ENCODE peak calls at places on chromosomes 3 and 15, in four cellular contexts. N, M, X and W are unnamed samples.
A peak's percentile ranks its signal among the peaks of the same experiment; 100 is the strongest.

GRCh38 chr15:66931768-66932633 is 133.4 kb upstream of the SMAD3 start:
- DNase-seq in N (no peak), M (no peak), X (no peak), W (no peak)

GRCh38 chr3:133469140-133469731 is 69.4 kb downstream of the BFSP2 start:
- DNase-seq in N (no peak), M (no peak), X (no peak), W (no peak)

GRCh38 chr3:152396867-152397266 is 128.1 kb downstream of the MBNL1 start:
- DNase-seq in M (no peak), N (no peak), X (no peak), W (no peak)

GRCh38 chr3:194705761-194706160 is 20.1 kb downstream of the FAM43A start:
- DNase-seq in M (no peak), X (no peak), N (no peak), W (no peak)

GRCh38 chr3:115402651-115403050 is 220.7 kb upstream of the GAP43 start:
- DNase-seq in X (no peak), N (no peak), M (no peak), W (no peak)

GRCh38 chr3:63046580-63046979 is 171.4 kb upstream of the CADPS start:
- DNase-seq in X (no peak), N (no peak), M (no peak), W (no peak)

GRCh38 chr3:187889601-187890404 is 144.5 kb upstream of the BCL6 start:
- DNase-seq in N (no peak), M (no peak), X (no peak), W (no peak)

GRCh38 chr15:74332011-74332410 is 35.4 kb downstream of the CYP11A1 start:
- DNase-seq in X (no peak), N (no peak), M (no peak), W (no peak)

GRCh38 chr15:48103647-48104046 is 17.1 kb upstream of the SLC24A5 start:
- DNase-seq in M (no peak), X (no peak), N (no peak), W (no peak)

GRCh38 chr3:117752984-117753717 is 1043.6 kb downstream of the TUSC7 start:
- DNase-seq in N (no peak), M (no peak), X (peak; percentile 43), W (no peak)

GRCh38 chr3:53525765-53526761 is 31.7 kb downstream of the CACNA1D start:
- DNase-seq in M (no peak), N (no peak), X (no peak), W (no peak)

GRCh38 chr3:49534581-49535495 is 19.4 kb upstream of the BSN start:
- DNase-seq in X (no peak), M (peak; percentile 65), N (peak; percentile 32), W (no peak)

GRCh38 chr3:47512416-47513124 is 942 bp downstream of the ELP6 start:
- DNase-seq in M (no peak), X (no peak), N (no peak), W (peak; percentile 9)

GRCh38 chr3:80785475-80785874 is 976.0 kb downstream of the GBE1 start:
- DNase-seq in M (no peak), X (no peak), N (no peak), W (no peak)

GRCh38 chr3:65328148-65328547 is 640.3 kb upstream of the ADAMTS9 start:
- DNase-seq in N (no peak), X (no peak), M (no peak), W (no peak)

GRCh38 chr3:79521221-79521848 is 246.5 kb downstream of the ROBO1 start:
- DNase-seq in X (no peak), M (no peak), N (no peak), W (no peak)

GRCh38 chr3:171379281-171379680 is 80.9 kb downstream of the TNIK start:
- DNase-seq in N (no peak), M (no peak), X (no peak), W (no peak)

GRCh38 chr3:194624956-194625355 is 8.3 kb downstream of the TMEM44 start:
- DNase-seq in X (no peak), M (no peak), N (no peak), W (no peak)

GRCh38 chr3:4999626-5000184 is 20.5 kb downstream of the BHLHE40 start:
- DNase-seq in X (peak; percentile 14), N (no peak), M (no peak), W (no peak)

GRCh38 chr15:43410572-43411214 is 39.8 kb downstream of the TUBGCP4 start:
- DNase-seq in M (no peak), X (no peak), N (no peak), W (no peak)